ENCODE peak calls at places on chromosomes 6 and 20, in nine cellular contexts. One of them, this sample, is unnamed.
A peak's percentile ranks its signal among the peaks of the same experiment; 100 is the strongest.

GRCh38 chr20:57811373-57812020 is 101.7 kb upstream of the PMEPA1 start:
- DNase-seq in suprapubic skin: no peak
- DNase-seq in CD8-positive, alpha-beta T cell: no peak
- DNase-seq in CD4-positive, alpha-beta memory T cell: no peak
- DNase-seq in hepatocyte: peak; percentile 55
- DNase-seq in ovary: no peak
- DNase-seq in spleen: peak; percentile 31
- DNase-seq in tibial nerve: no peak
- DNase-seq in right lobe of liver: no peak
- DNase-seq in this sample: no peak

GRCh38 chr6:126548301-126548700 is 208.4 kb downstream of the CENPW start:
- DNase-seq in CD8-positive, alpha-beta T cell: no peak
- DNase-seq in suprapubic skin: no peak
- DNase-seq in ovary: no peak
- DNase-seq in hepatocyte: no peak
- DNase-seq in tibial nerve: no peak
- DNase-seq in spleen: no peak
- DNase-seq in right lobe of liver: no peak
- DNase-seq in CD4-positive, alpha-beta memory T cell: no peak
- DNase-seq in this sample: no peak

GRCh38 chr20:9422335-9422734 is 92.1 kb upstream of the LAMP5 start:
- DNase-seq in suprapubic skin: no peak
- DNase-seq in ovary: no peak
- DNase-seq in spleen: no peak
- DNase-seq in hepatocyte: no peak
- DNase-seq in CD8-positive, alpha-beta T cell: no peak
- DNase-seq in CD4-positive, alpha-beta memory T cell: no peak
- DNase-seq in right lobe of liver: no peak
- DNase-seq in tibial nerve: no peak
- DNase-seq in this sample: no peak

GRCh38 chr6:15879372-15880261 is 216.8 kb upstream of the DTNBP1 start:
- DNase-seq in hepatocyte: peak; percentile 65
- DNase-seq in spleen: peak; percentile 90
- DNase-seq in CD4-positive, alpha-beta memory T cell: no peak
- DNase-seq in ovary: peak; percentile 42
- DNase-seq in CD8-positive, alpha-beta T cell: peak; percentile 26
- DNase-seq in suprapubic skin: peak; percentile 88
- DNase-seq in right lobe of liver: no peak
- DNase-seq in tibial nerve: peak; percentile 51
- DNase-seq in this sample: no peak

GRCh38 chr20:9068232-9068781 is 580 bp upstream of the PLCB4 start:
- DNase-seq in right lobe of liver: no peak
- DNase-seq in hepatocyte: peak; percentile 75
- DNase-seq in suprapubic skin: peak; percentile 64
- DNase-seq in CD4-positive, alpha-beta memory T cell: no peak
- DNase-seq in CD8-positive, alpha-beta T cell: no peak
- DNase-seq in spleen: peak; percentile 69
- DNase-seq in ovary: peak; percentile 7
- DNase-seq in tibial nerve: no peak
- DNase-seq in this sample: no peak

GRCh38 chr6:109322825-109323580 is 59.3 kb downstream of the CD164 start:
- DNase-seq in CD8-positive, alpha-beta T cell: no peak
- DNase-seq in suprapubic skin: no peak
- DNase-seq in spleen: no peak
- DNase-seq in right lobe of liver: no peak
- DNase-seq in hepatocyte: no peak
- DNase-seq in ovary: no peak
- DNase-seq in CD4-positive, alpha-beta memory T cell: no peak
- DNase-seq in tibial nerve: no peak
- DNase-seq in this sample: peak; percentile 41

GRCh38 chr20:48818481-48818987 is 9.3 kb downstream of the PREX1 start:
- DNase-seq in hepatocyte: no peak
- DNase-seq in ovary: no peak
- DNase-seq in tibial nerve: no peak
- DNase-seq in spleen: peak; percentile 86
- DNase-seq in suprapubic skin: no peak
- DNase-seq in CD8-positive, alpha-beta T cell: peak; percentile 46
- DNase-seq in right lobe of liver: no peak
- DNase-seq in CD4-positive, alpha-beta memory T cell: peak; percentile 72
- DNase-seq in this sample: no peak

GRCh38 chr6:155646443-155646842 is 190.8 kb upstream of the NOX3 start:
- DNase-seq in right lobe of liver: no peak
- DNase-seq in ovary: no peak
- DNase-seq in CD8-positive, alpha-beta T cell: no peak
- DNase-seq in CD4-positive, alpha-beta memory T cell: no peak
- DNase-seq in hepatocyte: peak; percentile 14
- DNase-seq in spleen: no peak
- DNase-seq in suprapubic skin: no peak
- DNase-seq in tibial nerve: no peak
- DNase-seq in this sample: no peak

GRCh38 chr20:47929368-47930115 is 144.3 kb upstream of the SULF2 start:
- DNase-seq in hepatocyte: no peak
- DNase-seq in right lobe of liver: no peak
- DNase-seq in spleen: no peak
- DNase-seq in ovary: no peak
- DNase-seq in suprapubic skin: no peak
- DNase-seq in tibial nerve: no peak
- DNase-seq in CD4-positive, alpha-beta memory T cell: no peak
- DNase-seq in CD8-positive, alpha-beta T cell: no peak
- DNase-seq in this sample: peak; percentile 83

GRCh38 chr6:163364641-163365040 is 49.9 kb upstream of the QKI start:
- DNase-seq in ovary: no peak
- DNase-seq in suprapubic skin: no peak
- DNase-seq in CD8-positive, alpha-beta T cell: no peak
- DNase-seq in hepatocyte: no peak
- DNase-seq in tibial nerve: no peak
- DNase-seq in spleen: no peak
- DNase-seq in CD4-positive, alpha-beta memory T cell: no peak
- DNase-seq in right lobe of liver: no peak
- DNase-seq in this sample: no peak

GRCh38 chr6:104940881-104941693 is 15.8 kb upstream of the LIN28B start:
- DNase-seq in spleen: peak; percentile 77
- DNase-seq in suprapubic skin: no peak
- DNase-seq in hepatocyte: peak; percentile 88
- DNase-seq in right lobe of liver: no peak
- DNase-seq in CD8-positive, alpha-beta T cell: peak; percentile 23
- DNase-seq in CD4-positive, alpha-beta memory T cell: no peak
- DNase-seq in tibial nerve: no peak
- DNase-seq in ovary: peak; percentile 15
- DNase-seq in this sample: no peak

GRCh38 chr20:4593149-4593525 is 128.6 kb upstream of the PRND start:
- DNase-seq in tibial nerve: no peak
- DNase-seq in right lobe of liver: no peak
- DNase-seq in CD4-positive, alpha-beta memory T cell: no peak
- DNase-seq in CD8-positive, alpha-beta T cell: no peak
- DNase-seq in hepatocyte: no peak
- DNase-seq in spleen: no peak
- DNase-seq in ovary: no peak
- DNase-seq in suprapubic skin: no peak
- DNase-seq in this sample: no peak

GRCh38 chr6:159008656-159009288 is 8.8 kb upstream of the RSPH3 start:
- DNase-seq in right lobe of liver: no peak
- DNase-seq in CD4-positive, alpha-beta memory T cell: peak; percentile 54
- DNase-seq in ovary: no peak
- DNase-seq in tibial nerve: no peak
- DNase-seq in suprapubic skin: no peak
- DNase-seq in hepatocyte: peak; percentile 61
- DNase-seq in CD8-positive, alpha-beta T cell: no peak
- DNase-seq in spleen: no peak
- DNase-seq in this sample: peak; percentile 37

DNA sequence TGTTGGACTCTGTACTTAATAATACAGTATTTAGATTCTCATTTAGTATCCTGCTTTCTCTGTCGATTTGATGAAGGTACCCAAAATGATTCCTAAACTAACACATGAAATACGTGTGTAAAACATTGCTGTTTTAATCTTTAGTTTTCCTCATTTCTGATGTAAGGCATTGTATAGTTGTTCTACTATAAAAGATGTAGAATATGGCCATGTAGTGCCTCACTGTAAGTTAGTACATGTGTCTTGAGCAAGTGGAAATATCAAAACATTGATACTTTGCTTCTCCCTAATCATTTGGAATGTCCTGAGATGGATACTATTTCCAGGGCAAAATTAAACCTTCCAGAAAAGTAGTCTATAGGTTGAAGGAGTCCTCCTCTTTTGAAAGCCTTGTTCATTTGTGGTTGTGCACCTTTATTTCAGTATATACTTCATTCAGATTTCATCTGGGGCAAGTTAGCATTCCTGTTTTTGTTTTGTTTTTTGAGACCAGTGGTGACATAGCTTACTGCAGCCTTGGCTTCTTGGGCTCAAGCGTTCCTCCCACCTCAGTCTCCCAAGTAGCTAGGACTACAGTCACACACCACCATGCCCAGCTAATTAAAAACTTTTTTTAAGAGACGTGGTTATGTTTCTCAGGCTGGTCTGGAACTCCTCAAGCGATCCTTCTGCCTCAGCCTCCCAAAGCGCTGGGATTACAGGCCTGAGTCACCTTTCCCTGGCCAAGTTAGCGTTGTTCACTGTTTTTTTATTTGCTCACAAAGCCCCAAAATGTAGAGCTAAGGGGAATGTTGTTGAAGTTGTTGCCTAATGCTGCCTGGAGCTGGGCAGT is 11.6 kb downstream of the SRSF3 start:
- DNase-seq in right lobe of liver: no peak
- DNase-seq in ovary: no peak
- DNase-seq in spleen: no peak
- DNase-seq in CD4-positive, alpha-beta memory T cell: no peak
- DNase-seq in tibial nerve: no peak
- DNase-seq in hepatocyte: no peak
- DNase-seq in suprapubic skin: peak; percentile 22
- DNase-seq in CD8-positive, alpha-beta T cell: no peak
- DNase-seq in this sample: no peak
- H3K4me1 ChIP-seq in right lobe of liver: no peaks in the 10 kb centered on the region
- H3K4me1 ChIP-seq in ovary: peaks cover 14% of the 10 kb centered on the region
- H3K4me1 ChIP-seq in spleen: peaks cover 100% of the 10 kb centered on the region
- H3K4me1 ChIP-seq in CD4-positive, alpha-beta memory T cell: peaks cover 96% of the 10 kb centered on the region
- H3K4me1 ChIP-seq in tibial nerve: peaks cover 40% of the 10 kb centered on the region
- H3K4me1 ChIP-seq in hepatocyte: peaks cover 51% of the 10 kb centered on the region
- H3K4me1 ChIP-seq in suprapubic skin: peaks cover 77% of the 10 kb centered on the region
- H3K4me1 ChIP-seq in CD8-positive, alpha-beta T cell: peaks cover 76% of the 10 kb centered on the region
- H3K4me1 ChIP-seq in this sample: peaks cover 11% of the 10 kb centered on the region

GRCh38 chr20:20365593-20365992 is 2.3 kb upstream of the INSM1 start:
- DNase-seq in spleen: no peak
- DNase-seq in tibial nerve: no peak
- DNase-seq in right lobe of liver: no peak
- DNase-seq in CD4-positive, alpha-beta memory T cell: no peak
- DNase-seq in suprapubic skin: no peak
- DNase-seq in ovary: no peak
- DNase-seq in CD8-positive, alpha-beta T cell: no peak
- DNase-seq in hepatocyte: no peak
- DNase-seq in this sample: no peak
- H3K4me1 ChIP-seq in spleen: peaks cover 68% of the 10 kb centered on the region
- H3K4me1 ChIP-seq in tibial nerve: peaks cover 28% of the 10 kb centered on the region
- H3K4me1 ChIP-seq in right lobe of liver: no peaks in the 10 kb centered on the region
- H3K4me1 ChIP-seq in CD4-positive, alpha-beta memory T cell: peaks cover 3% of the 10 kb centered on the region
- H3K4me1 ChIP-seq in suprapubic skin: peaks cover 60% of the 10 kb centered on the region
- H3K4me1 ChIP-seq in ovary: peaks cover 14% of the 10 kb centered on the region
- H3K4me1 ChIP-seq in CD8-positive, alpha-beta T cell: no peaks in the 10 kb centered on the region
- H3K4me1 ChIP-seq in hepatocyte: peaks cover 24% of the 10 kb centered on the region
- H3K4me1 ChIP-seq in this sample: no peaks in the 10 kb centered on the region

DNA sequence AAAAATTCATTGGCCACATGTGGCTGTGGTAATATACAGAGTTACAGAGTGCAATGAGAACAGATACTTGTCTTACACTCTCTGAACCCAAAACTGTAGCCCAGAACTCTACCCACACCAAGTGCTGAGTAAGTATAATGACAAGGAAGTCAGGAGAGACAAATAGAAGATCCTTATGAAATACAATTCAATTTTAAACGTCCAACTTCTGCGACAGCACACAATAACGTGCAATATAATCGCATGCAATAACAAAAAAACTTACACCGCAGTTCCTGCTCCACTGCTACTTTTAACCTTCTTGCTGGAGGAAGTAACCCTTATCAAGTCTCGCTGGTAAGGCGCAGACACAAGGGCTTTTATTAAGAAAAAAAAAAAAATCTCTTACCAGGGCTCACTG is 881 bp downstream of the SFT2D1 start:
- DNase-seq in right lobe of liver: no peak
- DNase-seq in tibial nerve: no peak
- DNase-seq in ovary: no peak
- DNase-seq in spleen: no peak
- DNase-seq in suprapubic skin: no peak
- DNase-seq in hepatocyte: no peak
- DNase-seq in CD8-positive, alpha-beta T cell: no peak
- DNase-seq in CD4-positive, alpha-beta memory T cell: no peak
- DNase-seq in this sample: no peak
- H3K4me1 ChIP-seq in right lobe of liver: peaks cover 2% of the 10 kb centered on the region
- H3K4me1 ChIP-seq in tibial nerve: peaks cover 21% of the 10 kb centered on the region
- H3K4me1 ChIP-seq in ovary: peaks cover 5% of the 10 kb centered on the region
- H3K4me1 ChIP-seq in spleen: peaks cover 68% of the 10 kb centered on the region
- H3K4me1 ChIP-seq in suprapubic skin: peaks cover 37% of the 10 kb centered on the region
- H3K4me1 ChIP-seq in hepatocyte: peaks cover 21% of the 10 kb centered on the region
- H3K4me1 ChIP-seq in CD8-positive, alpha-beta T cell: peaks cover 47% of the 10 kb centered on the region
- H3K4me1 ChIP-seq in CD4-positive, alpha-beta memory T cell: peaks cover 58% of the 10 kb centered on the region
- H3K4me1 ChIP-seq in this sample: peaks cover 12% of the 10 kb centered on the region

GRCh38 chr6:149470948-149471347 is 13.9 kb downstream of the ZC3H12D start:
- DNase-seq in CD8-positive, alpha-beta T cell: no peak
- DNase-seq in tibial nerve: no peak
- DNase-seq in suprapubic skin: no peak
- DNase-seq in CD4-positive, alpha-beta memory T cell: no peak
- DNase-seq in hepatocyte: no peak
- DNase-seq in spleen: peak; percentile 46
- DNase-seq in ovary: no peak
- DNase-seq in right lobe of liver: no peak
- DNase-seq in this sample: no peak

GRCh38 chr6:149464411-149464810 is 20.4 kb downstream of the ZC3H12D start:
- DNase-seq in tibial nerve: no peak
- DNase-seq in CD8-positive, alpha-beta T cell: no peak
- DNase-seq in right lobe of liver: no peak
- DNase-seq in hepatocyte: no peak
- DNase-seq in CD4-positive, alpha-beta memory T cell: no peak
- DNase-seq in spleen: peak; percentile 39
- DNase-seq in ovary: no peak
- DNase-seq in suprapubic skin: no peak
- DNase-seq in this sample: no peak

GRCh38 chr6:149463781-149464180 is 21.0 kb downstream of the ZC3H12D start:
- DNase-seq in suprapubic skin: no peak
- DNase-seq in right lobe of liver: no peak
- DNase-seq in hepatocyte: no peak
- DNase-seq in spleen: no peak
- DNase-seq in CD4-positive, alpha-beta memory T cell: no peak
- DNase-seq in tibial nerve: no peak
- DNase-seq in CD8-positive, alpha-beta T cell: no peak
- DNase-seq in ovary: no peak
- DNase-seq in this sample: no peak

GRCh38 chr6:149468179-149468578 is 16.6 kb downstream of the ZC3H12D start:
- DNase-seq in suprapubic skin: no peak
- DNase-seq in CD8-positive, alpha-beta T cell: no peak
- DNase-seq in CD4-positive, alpha-beta memory T cell: no peak
- DNase-seq in ovary: no peak
- DNase-seq in hepatocyte: no peak
- DNase-seq in spleen: peak; percentile 82
- DNase-seq in right lobe of liver: no peak
- DNase-seq in tibial nerve: no peak
- DNase-seq in this sample: no peak

DNA sequence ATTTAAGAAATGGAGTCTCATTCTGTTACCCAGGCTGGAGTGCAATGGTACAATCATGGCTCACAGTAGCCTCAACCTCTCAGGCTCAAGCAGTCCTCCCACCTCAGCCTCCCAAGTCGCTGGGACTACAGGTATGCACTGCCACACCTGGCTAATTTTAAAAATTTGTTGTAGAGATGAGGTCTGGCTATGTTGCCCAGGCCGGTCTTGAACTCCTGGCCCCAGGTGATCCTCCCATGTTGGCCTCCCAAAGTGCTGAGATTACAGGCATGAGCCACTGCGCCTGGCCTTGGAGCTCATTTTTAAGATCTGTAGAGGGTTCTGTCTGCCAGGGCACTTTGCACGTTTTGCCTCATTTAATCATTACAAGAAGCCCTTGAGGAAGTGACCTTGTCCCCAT is 17.5 kb downstream of the ZC3H12D start:
- DNase-seq in right lobe of liver: no peak
- DNase-seq in tibial nerve: no peak
- DNase-seq in CD4-positive, alpha-beta memory T cell: no peak
- DNase-seq in suprapubic skin: no peak
- DNase-seq in ovary: no peak
- DNase-seq in CD8-positive, alpha-beta T cell: no peak
- DNase-seq in hepatocyte: no peak
- DNase-seq in spleen: peak; percentile 41
- DNase-seq in this sample: no peak
- H3K4me1 ChIP-seq in right lobe of liver: no peaks in the 10 kb centered on the region
- H3K4me1 ChIP-seq in tibial nerve: peaks cover 9% of the 10 kb centered on the region
- H3K4me1 ChIP-seq in CD4-positive, alpha-beta memory T cell: peaks cover 72% of the 10 kb centered on the region
- H3K4me1 ChIP-seq in suprapubic skin: no peaks in the 10 kb centered on the region
- H3K4me1 ChIP-seq in ovary: no peaks in the 10 kb centered on the region
- H3K4me1 ChIP-seq in CD8-positive, alpha-beta T cell: peaks cover 17% of the 10 kb centered on the region
- H3K4me1 ChIP-seq in hepatocyte: no peaks in the 10 kb centered on the region
- H3K4me1 ChIP-seq in spleen: peaks cover 86% of the 10 kb centered on the region
- H3K4me1 ChIP-seq in this sample: no peaks in the 10 kb centered on the region